ENCODE peak calls at places on chromosomes 5 and 9, in six cellular contexts. One of them, this sample, is unnamed.

GRCh38 chr9:89791754-89792153 is 186.9 kb downstream of the GADD45G start:
- DNase-seq in HepG2: no peak
- DNase-seq in GM12878: no peak
- DNase-seq in H1: no peak
- DNase-seq in HCT116: no peak
- DNase-seq in K562: no peak
- DNase-seq in this sample: no peak

GRCh38 chr9:618478-618877 is 223.0 kb upstream of the DMRT1 start:
- DNase-seq in H1: no peak
- DNase-seq in GM12878: no peak
- DNase-seq in HepG2: no peak
- DNase-seq in HCT116: no peak
- DNase-seq in K562: no peak
- DNase-seq in this sample: no peak

GRCh38 chr9:113875917-113876805 is at the start of gene ZNF618:
- DNase-seq in HepG2: no peak
- DNase-seq in HCT116: no peak
- DNase-seq in GM12878: no peak
- DNase-seq in H1: peak
- DNase-seq in K562: peak
- DNase-seq in this sample: peak

GRCh38 chr5:163659568-163659902 is 154.1 kb downstream of the MAT2B start:
- DNase-seq in HepG2: no peak
- DNase-seq in HCT116: no peak
- DNase-seq in K562: no peak
- DNase-seq in H1: no peak
- DNase-seq in GM12878: no peak
- DNase-seq in this sample: no peak

GRCh38 chr9:129496187-129497063 is 124.5 kb downstream of the C9orf50 start:
- DNase-seq in H1: peak
- DNase-seq in HepG2: peak
- DNase-seq in HCT116: peak
- DNase-seq in K562: peak
- DNase-seq in GM12878: no peak
- DNase-seq in this sample: peak

GRCh38 chr5:37841223-37841622 is 1.4 kb upstream of the GDNF start:
- DNase-seq in K562: no peak
- DNase-seq in GM12878: no peak
- DNase-seq in H1: no peak
- DNase-seq in HCT116: no peak
- DNase-seq in HepG2: no peak
- DNase-seq in this sample: no peak

GRCh38 chr5:55530669-55531068 is 4.1 kb downstream of the PLPP1 start:
- DNase-seq in HepG2: no peak
- DNase-seq in K562: no peak
- DNase-seq in GM12878: no peak
- DNase-seq in HCT116: no peak
- DNase-seq in H1: no peak
- DNase-seq in this sample: peak

GRCh38 chr5:76384705-76385104 is 18.4 kb upstream of the IQGAP2 start:
- DNase-seq in HCT116: no peak
- DNase-seq in H1: no peak
- DNase-seq in GM12878: no peak
- DNase-seq in K562: no peak
- DNase-seq in HepG2: no peak
- DNase-seq in this sample: no peak

GRCh38 chr5:9056046-9056445 is 489.8 kb downstream of the SEMA5A start:
- DNase-seq in H1: no peak
- DNase-seq in K562: no peak
- DNase-seq in GM12878: no peak
- DNase-seq in HepG2: no peak
- DNase-seq in HCT116: no peak
- DNase-seq in this sample: no peak

GRCh38 chr5:148810821-148811220 is 15.6 kb upstream of the ADRB2 start:
- DNase-seq in GM12878: no peak
- DNase-seq in H1: no peak
- DNase-seq in HCT116: no peak
- DNase-seq in K562: no peak
- DNase-seq in HepG2: no peak
- DNase-seq in this sample: no peak

GRCh38 chr9:81847181-81847915 is 80.9 kb upstream of the SPATA31D4 start:
- DNase-seq in GM12878: no peak
- DNase-seq in HepG2: no peak
- DNase-seq in H1: no peak
- DNase-seq in HCT116: no peak
- DNase-seq in K562: no peak
- DNase-seq in this sample: no peak

GRCh38 chr5:102152906-102153787 is 142.9 kb downstream of the SLCO4C1 start:
- DNase-seq in HepG2: peak
- DNase-seq in HCT116: peak
- DNase-seq in K562: no peak
- DNase-seq in GM12878: no peak
- DNase-seq in H1: no peak
- DNase-seq in this sample: peak

GRCh38 chr5:176625966-176626875 is 4.1 kb downstream of the SNCB start:
- DNase-seq in HepG2: no peak
- DNase-seq in GM12878: no peak
- DNase-seq in H1: no peak
- DNase-seq in K562: no peak
- DNase-seq in HCT116: no peak
- DNase-seq in this sample: no peak

GRCh38 chr5:60718186-60718892 is 18.4 kb upstream of the DEPDC1B start:
- DNase-seq in HCT116: no peak
- DNase-seq in H1: no peak
- DNase-seq in K562: no peak
- DNase-seq in HepG2: no peak
- DNase-seq in GM12878: no peak
- DNase-seq in this sample: no peak

GRCh38 chr5:128632264-128632663 is 94.2 kb upstream of the FBN2 start:
- DNase-seq in HepG2: no peak
- DNase-seq in K562: no peak
- DNase-seq in GM12878: no peak
- DNase-seq in H1: no peak
- DNase-seq in HCT116: no peak
- DNase-seq in this sample: no peak

GRCh38 chr5:148343049-148343413 is 7.7 kb downstream of the SPINK9 start:
- DNase-seq in HepG2: no peak
- DNase-seq in H1: no peak
- DNase-seq in HCT116: peak
- DNase-seq in GM12878: no peak
- DNase-seq in K562: peak
- DNase-seq in this sample: no peak

GRCh38 chr5:155276231-155276630 is 262.7 kb downstream of the KIF4B start:
- DNase-seq in GM12878: no peak
- DNase-seq in HCT116: no peak
- DNase-seq in HepG2: no peak
- DNase-seq in K562: no peak
- DNase-seq in H1: no peak
- DNase-seq in this sample: no peak

GRCh38 chr9:24242599-24242998 is 303.1 kb downstream of the IZUMO3 start:
- DNase-seq in GM12878: no peak
- DNase-seq in HCT116: no peak
- DNase-seq in K562: no peak
- DNase-seq in H1: no peak
- DNase-seq in HepG2: no peak
- DNase-seq in this sample: no peak

GRCh38 chr5:95863383-95863757 is 40.8 kb upstream of the GLRX start:
- DNase-seq in HCT116: no peak
- DNase-seq in GM12878: no peak
- DNase-seq in K562: no peak
- DNase-seq in H1: no peak
- DNase-seq in HepG2: peak
- DNase-seq in this sample: no peak

GRCh38 chr5:108143581-108143980 is 238.3 kb downstream of the FBXL17 start:
- DNase-seq in HCT116: no peak
- DNase-seq in K562: no peak
- DNase-seq in GM12878: no peak
- DNase-seq in HepG2: no peak
- DNase-seq in H1: no peak
- DNase-seq in this sample: no peak

GRCh38 chr9:21836437-21837161 is 34.2 kb downstream of the MTAP start:
- DNase-seq in GM12878: no peak
- DNase-seq in H1: no peak
- DNase-seq in HepG2: peak
- DNase-seq in K562: no peak
- DNase-seq in HCT116: peak
- DNase-seq in this sample: no peak

GRCh38 chr5:88761269-88761880 is 121.6 kb downstream of the MEF2C start:
- DNase-seq in H1: no peak
- DNase-seq in HepG2: no peak
- DNase-seq in HCT116: no peak
- DNase-seq in GM12878: no peak
- DNase-seq in K562: no peak
- DNase-seq in this sample: no peak

GRCh38 chr9:83258521-83258920 is 195.6 kb upstream of the RASEF start:
- DNase-seq in HepG2: no peak
- DNase-seq in GM12878: no peak
- DNase-seq in K562: no peak
- DNase-seq in H1: no peak
- DNase-seq in HCT116: no peak
- DNase-seq in this sample: no peak

GRCh38 chr9:124574944-124575343 is 67.7 kb upstream of the NR5A1 start:
- DNase-seq in K562: no peak
- DNase-seq in H1: no peak
- DNase-seq in GM12878: no peak
- DNase-seq in HepG2: peak
- DNase-seq in HCT116: peak
- DNase-seq in this sample: no peak
- TF ChIP-seq ATF3 in K562: no peak
- TF ChIP-seq ATF3 in H1: no peak
- TF ChIP-seq ATF3 in GM12878: no peak
- TF ChIP-seq ATF3 in HepG2: no peak
- TF ChIP-seq ATF3 in HCT116: peak
- TF ChIP-seq ATF3 in this sample: no peak

GRCh38 chr5:179772355-179772754 is 21.4 kb upstream of the LTC4S start:
- DNase-seq in GM12878: no peak
- DNase-seq in K562: no peak
- DNase-seq in HepG2: no peak
- DNase-seq in HCT116: no peak
- DNase-seq in H1: no peak
- DNase-seq in this sample: no peak
- TF ChIP-seq ATF3 in GM12878: no peak
- TF ChIP-seq ATF3 in K562: no peak
- TF ChIP-seq ATF3 in HepG2: no peak
- TF ChIP-seq ATF3 in HCT116: no peak
- TF ChIP-seq ATF3 in H1: no peak
- TF ChIP-seq ATF3 in this sample: no peak

GRCh38 chr9:100670719-100671118 is 92.8 kb downstream of the CAVIN4 start:
- DNase-seq in H1: no peak
- DNase-seq in K562: no peak
- DNase-seq in HCT116: no peak
- DNase-seq in GM12878: no peak
- DNase-seq in HepG2: no peak
- DNase-seq in this sample: no peak

GRCh38 chr9:100669968-100670367 is 92.1 kb downstream of the CAVIN4 start:
- DNase-seq in HCT116: no peak
- DNase-seq in HepG2: no peak
- DNase-seq in H1: no peak
- DNase-seq in K562: no peak
- DNase-seq in GM12878: no peak
- DNase-seq in this sample: no peak

GRCh38 chr9:100673249-100673648 is 95.4 kb downstream of the CAVIN4 start:
- DNase-seq in HCT116: no peak
- DNase-seq in GM12878: no peak
- DNase-seq in K562: no peak
- DNase-seq in HepG2: no peak
- DNase-seq in H1: no peak
- DNase-seq in this sample: no peak

GRCh38 chr9:100671811-100672305 is 94.0 kb downstream of the CAVIN4 start:
- DNase-seq in H1: no peak
- DNase-seq in GM12878: no peak
- DNase-seq in K562: no peak
- DNase-seq in HCT116: no peak
- DNase-seq in HepG2: no peak
- DNase-seq in this sample: no peak

GRCh38 chr9:100674419-100675122 is 96.7 kb downstream of the CAVIN4 start:
- DNase-seq in HCT116: no peak
- DNase-seq in GM12878: no peak
- DNase-seq in HepG2: no peak
- DNase-seq in K562: no peak
- DNase-seq in H1: no peak
- DNase-seq in this sample: no peak
- TF ChIP-seq ATF3 in HCT116: no peak
- TF ChIP-seq ATF3 in GM12878: no peak
- TF ChIP-seq ATF3 in HepG2: no peak
- TF ChIP-seq ATF3 in K562: no peak
- TF ChIP-seq ATF3 in H1: no peak
- TF ChIP-seq ATF3 in this sample: no peak

GRCh38 chr5:98368141-98368540 is 405.3 kb upstream of the RGMB start:
- DNase-seq in HepG2: no peak
- DNase-seq in K562: no peak
- DNase-seq in HCT116: no peak
- DNase-seq in GM12878: no peak
- DNase-seq in H1: no peak
- DNase-seq in this sample: no peak
- TF ChIP-seq ATF3 in HepG2: no peak
- TF ChIP-seq ATF3 in K562: no peak
- TF ChIP-seq ATF3 in HCT116: no peak
- TF ChIP-seq ATF3 in GM12878: no peak
- TF ChIP-seq ATF3 in H1: no peak
- TF ChIP-seq ATF3 in this sample: no peak

GRCh38 chr5:73363911-73364730 is 84.5 kb downstream of the FOXD1 start:
- DNase-seq in K562: no peak
- DNase-seq in H1: no peak
- DNase-seq in HepG2: no peak
- DNase-seq in GM12878: no peak
- DNase-seq in HCT116: no peak
- DNase-seq in this sample: no peak
- TF ChIP-seq ATF3 in K562: no peak
- TF ChIP-seq ATF3 in H1: no peak
- TF ChIP-seq ATF3 in HepG2: no peak
- TF ChIP-seq ATF3 in GM12878: no peak
- TF ChIP-seq ATF3 in HCT116: no peak
- TF ChIP-seq ATF3 in this sample: no peak

GRCh38 chr5:83306572-83307241 is 164.8 kb upstream of the VCAN start:
- DNase-seq in HCT116: peak
- DNase-seq in GM12878: peak
- DNase-seq in K562: no peak
- DNase-seq in H1: no peak
- DNase-seq in HepG2: no peak
- DNase-seq in this sample: no peak
- TF ChIP-seq ATF3 in HCT116: no peak
- TF ChIP-seq ATF3 in GM12878: no peak
- TF ChIP-seq ATF3 in K562: no peak
- TF ChIP-seq ATF3 in H1: no peak
- TF ChIP-seq ATF3 in HepG2: no peak
- TF ChIP-seq ATF3 in this sample: no peak

DNA sequence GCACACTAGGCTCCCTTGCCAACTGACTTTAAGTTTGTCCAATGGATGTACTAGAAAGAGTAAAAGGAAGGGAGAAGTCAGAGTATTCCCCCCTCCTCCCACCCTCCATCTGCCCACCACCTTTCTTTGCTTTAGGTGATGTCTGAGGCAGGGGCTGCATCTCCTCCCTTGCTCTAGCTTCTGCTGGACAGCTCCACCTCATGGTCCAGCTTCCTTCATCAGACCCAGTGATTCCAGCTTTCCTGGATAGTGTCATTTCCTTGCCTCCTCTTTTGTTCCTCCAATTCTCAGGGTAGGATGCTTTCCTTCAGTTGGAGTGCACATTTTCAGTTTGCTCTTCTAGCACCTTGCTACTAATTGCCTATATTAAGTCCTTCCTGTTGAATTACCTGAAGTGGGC is 67.4 kb downstream of the RAD23B start:
- DNase-seq in GM12878: no peak
- DNase-seq in K562: no peak
- DNase-seq in H1: no peak
- DNase-seq in HepG2: no peak
- DNase-seq in HCT116: no peak
- DNase-seq in this sample: no peak
- TF ChIP-seq ATF3 in GM12878: no peak
- TF ChIP-seq ATF3 in K562: no peak
- TF ChIP-seq ATF3 in H1: no peak
- TF ChIP-seq ATF3 in HepG2: no peak
- TF ChIP-seq ATF3 in HCT116: no peak
- TF ChIP-seq ATF3 in this sample: no peak